ENCODE peak calls at places on chromosomes 4 and X, in nine cellular contexts. I is K562, V is foreskin keratinocyte, W is ovary, O is astrocyte, N is tibial nerve, J is psoas muscle, F is stomach, Y is heart right ventricle. R is an unnamed sample.

GRCh38 chrX:68508799-68509198 is 9.9 kb downstream of the YIPF6 start:
- DNase-seq in I (peak; percentile 26), V (peak; percentile 10), W (no peak), O (no peak), N (no peak), J (no peak), F (no peak), Y (no peak), R (peak; percentile 1)

GRCh38 chr4:121253961-121254360 is 89.8 kb upstream of the TNIP3 start:
- DNase-seq in I (no peak), V (no peak), W (no peak), O (no peak), N (no peak), J (no peak), F (no peak), Y (no peak), R (no peak)

GRCh38 chr4:122831515-122832196 is 5.0 kb downstream of the FGF2 start:
- DNase-seq in I (no peak), V (peak; percentile 28), W (no peak), O (peak; percentile 37), N (no peak), J (no peak), F (no peak), Y (no peak), R (peak; percentile 36)

GRCh38 chr4:5220028-5220427 is 168.7 kb downstream of the STK32B start:
- DNase-seq in I (no peak), V (peak; percentile 45), W (no peak), O (peak; percentile 6), N (no peak), J (no peak), F (no peak), Y (no peak), R (peak; percentile 2)

GRCh38 chr4:54669831-54670230 is 12.1 kb downstream of the KIT start:
- DNase-seq in I (no peak), V (no peak), W (no peak), O (no peak), N (no peak), J (no peak), F (no peak), Y (no peak), R (no peak)

GRCh38 chrX:150683536-150684146 is 9.6 kb upstream of the MTMR1 start:
- DNase-seq in I (peak; percentile 27), V (peak; percentile 28), W (no peak), O (no peak), N (no peak), J (no peak), F (no peak), Y (no peak), R (peak; percentile 23)

GRCh38 chr4:142773505-142773904 is 72.6 kb downstream of the INPP4B start:
- DNase-seq in I (no peak), V (no peak), W (no peak), O (no peak), N (no peak), J (no peak), F (no peak), Y (no peak), R (no peak)

GRCh38 chr4:4260185-4260751 is 12.2 kb upstream of the TMEM128 start:
- DNase-seq in I (no peak), V (peak; percentile 56), W (no peak), O (peak; percentile 36), N (no peak), J (no peak), F (no peak), Y (no peak), R (peak; percentile 62)

DNA sequence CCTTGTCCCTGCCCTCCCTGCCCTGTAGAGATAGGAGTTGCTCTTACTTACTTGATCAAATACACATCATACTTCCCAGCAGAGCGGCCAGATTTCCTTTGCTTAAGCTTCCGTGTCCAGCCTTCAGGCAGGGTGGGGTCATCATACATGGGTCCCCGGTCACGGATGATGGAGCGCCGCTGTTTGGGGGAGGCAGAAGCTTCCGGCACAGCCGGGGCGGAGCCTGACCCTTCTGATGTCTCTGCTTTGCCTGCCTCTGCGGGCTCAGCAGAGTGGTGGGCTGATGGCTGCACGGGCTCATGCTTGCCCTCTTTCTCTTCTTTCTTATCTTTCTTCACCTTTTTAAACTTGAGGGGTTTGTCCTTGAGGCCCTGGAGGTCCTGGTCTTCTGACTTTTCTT is 12.5 kb upstream of the IRAK1 start:
- DNase-seq in I (no peak), V (no peak), W (no peak), O (no peak), N (no peak), J (no peak), F (no peak), Y (no peak), R (no peak)
- H3K27ac ChIP-seq in I (no peak overlapping the region), V (no peak overlapping the region), W (no peak overlapping the region), O (no peak overlapping the region), N (no peak overlapping the region), J (no peak overlapping the region), F (no peak overlapping the region), Y (no peak overlapping the region), R (no peak overlapping the region)

DNA sequence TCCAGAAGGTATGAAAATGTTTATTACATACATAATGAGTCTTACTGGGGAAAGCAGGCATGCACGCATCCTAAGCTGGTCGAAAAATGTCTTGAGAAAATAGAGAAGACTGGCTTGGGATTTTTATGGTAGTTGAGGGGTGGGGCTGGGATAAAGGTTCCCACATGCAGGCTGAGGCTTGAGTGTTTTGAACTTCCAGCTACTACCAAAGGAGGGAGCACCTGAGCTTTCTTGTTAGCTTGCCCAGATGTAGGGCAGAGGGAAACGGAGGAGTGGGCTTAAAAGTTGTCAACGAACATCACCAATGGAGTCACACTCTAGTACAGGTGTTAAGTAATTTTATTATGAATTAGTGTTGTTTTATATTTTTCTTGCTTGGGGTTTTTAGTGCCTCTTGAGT is 39.6 kb upstream of the SRPX start:
- DNase-seq in I (peak; percentile 6), V (no peak), W (no peak), O (no peak), N (no peak), J (no peak), F (no peak), Y (no peak), R (peak; percentile 34)
- TF ChIP-seq CTCF in I (peak; percentile 48), V (peak; percentile 56), W (no peak), O (peak; percentile 27), N (no peak), J (no peak), F (peak; percentile 17), Y (no peak), R (no peak)

GRCh38 chrX:78643874-78644273 is 15.3 kb downstream of the RTL3 start:
- DNase-seq in I (no peak), V (no peak), W (no peak), O (no peak), N (no peak), J (no peak), F (no peak), Y (no peak), R (no peak)
- H3K27ac ChIP-seq in I (no peak overlapping the region), V (no peak overlapping the region), W (no peak overlapping the region), O (no peak overlapping the region), N (no peak overlapping the region), J (no peak overlapping the region), F (no peak overlapping the region), Y (no peak overlapping the region), R (no peak overlapping the region)

DNA sequence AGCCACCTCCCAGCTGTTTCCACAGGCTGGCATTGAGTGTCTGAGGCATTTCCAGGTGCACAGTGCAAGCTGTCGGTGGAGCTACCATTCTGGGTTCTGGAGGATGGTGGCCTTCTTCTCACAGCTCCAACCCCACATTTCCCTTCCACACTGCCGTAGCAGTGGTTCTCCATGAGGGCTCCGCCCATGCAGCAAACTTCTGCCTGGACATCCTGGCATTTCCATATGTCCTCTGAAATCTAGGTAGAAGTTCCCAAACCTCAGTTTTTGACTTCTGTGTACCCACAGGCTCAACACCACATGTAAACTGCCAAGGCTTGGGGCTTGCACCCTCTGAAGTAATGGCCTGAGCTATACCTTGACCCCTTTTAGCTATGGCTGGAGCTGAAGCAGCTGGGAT is 10.3 kb upstream of the FRMPD4 start:
- DNase-seq in I (no peak), V (no peak), W (no peak), O (no peak), N (no peak), J (no peak), F (no peak), Y (no peak), R (no peak)
- TF ChIP-seq CTCF in I (no peak), V (no peak), W (no peak), O (no peak), N (no peak), J (no peak), F (no peak), Y (no peak), R (no peak)

GRCh38 chr4:8393593-8394038 is 46.9 kb downstream of the ACOX3 start:
- DNase-seq in I (no peak), V (peak; percentile 61), W (peak; percentile 69), O (peak; percentile 99), N (peak; percentile 42), J (peak; percentile 80), F (no peak), Y (no peak), R (peak; percentile 69)

GRCh38 chr4:8394806-8395205 is 45.7 kb downstream of the ACOX3 start:
- DNase-seq in I (no peak), V (no peak), W (no peak), O (no peak), N (no peak), J (no peak), F (no peak), Y (no peak), R (no peak)

GRCh38 chr4:8395504-8395903 is 45.0 kb downstream of the ACOX3 start:
- DNase-seq in I (no peak), V (no peak), W (no peak), O (no peak), N (no peak), J (no peak), F (no peak), Y (peak; percentile 16), R (no peak)

GRCh38 chr4:8392591-8393190 is 47.8 kb downstream of the ACOX3 start:
- DNase-seq in I (peak; percentile 21), V (no peak), W (no peak), O (no peak), N (no peak), J (no peak), F (no peak), Y (no peak), R (no peak)

DNA sequence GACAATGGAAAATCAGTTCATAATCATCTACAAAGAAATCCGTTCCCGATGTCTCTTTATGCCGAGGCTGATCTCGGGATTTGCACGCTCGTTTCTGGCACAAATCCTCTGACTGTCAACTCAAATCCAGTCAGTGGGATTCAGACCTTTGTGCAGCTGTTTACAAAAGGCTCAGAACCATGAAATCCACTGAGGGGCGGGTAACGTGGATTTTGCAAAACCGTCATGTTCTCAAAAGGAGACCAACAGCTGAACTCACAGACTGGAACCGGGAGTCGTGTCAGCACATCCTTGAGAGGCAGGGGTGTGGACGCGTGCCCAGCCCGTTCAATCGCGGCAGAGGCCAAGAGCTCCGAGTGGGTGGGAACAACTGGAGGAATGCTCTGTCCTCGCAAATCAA is 46.4 kb downstream of the ACOX3 start:
- DNase-seq in I (no peak), V (no peak), W (peak; percentile 90), O (peak; percentile 68), N (peak; percentile 68), J (peak; percentile 85), F (peak; percentile 37), Y (peak; percentile 86), R (no peak)
- H3K27ac ChIP-seq in I (no peak overlapping the region), V (no peak overlapping the region), W (no peak overlapping the region), O (peak overlapping the region; percentile 47), N (peak overlapping the region; percentile 39), J (peak overlapping the region; percentile 88), F (peak overlapping the region; percentile 69), Y (peak overlapping the region; percentile 83), R (peak overlapping the region; percentile 49)

GRCh38 chrX:131262738-131263679 is 26.1 kb downstream of the IGSF1 start:
- DNase-seq in I (peak; percentile 62), V (no peak), W (no peak), O (no peak), N (no peak), J (no peak), F (no peak), Y (peak; percentile 7), R (no peak)
- TF ChIP-seq CTCF in I (peak; percentile 83), V (no peak), W (no peak), O (no peak), N (no peak), J (peak; percentile 38), F (no peak), Y (no peak), R (no peak)